ENCODE peak calls at places on chromosomes 6 and 20, in four cellular contexts. One of them, this sample, is unnamed.

GRCh38 chr20:1876217-1876921 is 18.8 kb upstream of the SIRPA start:
- DNase-seq in H1: no peak
- DNase-seq in WTC11: no peak
- DNase-seq in HepG2: no peak
- DNase-seq in this sample: peak

GRCh38 chr6:122717350-122717749 is 62.2 kb upstream of the FABP7 start:
- DNase-seq in WTC11: no peak
- DNase-seq in H1: no peak
- DNase-seq in HepG2: no peak
- DNase-seq in this sample: no peak

GRCh38 chr6:55632953-55633352 is 54.0 kb upstream of the HMGCLL1 start:
- DNase-seq in H1: no peak
- DNase-seq in HepG2: no peak
- DNase-seq in WTC11: no peak
- DNase-seq in this sample: no peak

GRCh38 chr6:136771306-136771705 is 21.0 kb downstream of the MAP3K5 start:
- DNase-seq in H1: no peak
- DNase-seq in HepG2: no peak
- DNase-seq in WTC11: no peak
- DNase-seq in this sample: no peak

GRCh38 chr6:7058250-7058923 is 49.4 kb upstream of the RREB1 start:
- DNase-seq in WTC11: no peak
- DNase-seq in H1: no peak
- DNase-seq in HepG2: peak
- DNase-seq in this sample: peak

GRCh38 chr6:88605271-88605670 is 358.1 kb downstream of the RNGTT start:
- DNase-seq in WTC11: no peak
- DNase-seq in HepG2: no peak
- DNase-seq in H1: no peak
- DNase-seq in this sample: no peak

GRCh38 chr6:142945446-142946180 is 637 bp upstream of the HIVEP2 start:
- DNase-seq in WTC11: peak
- DNase-seq in H1: no peak
- DNase-seq in HepG2: no peak
- DNase-seq in this sample: peak

GRCh38 chr6:54860739-54861138 is 14.2 kb downstream of the FAM83B start:
- DNase-seq in HepG2: no peak
- DNase-seq in H1: no peak
- DNase-seq in WTC11: no peak
- DNase-seq in this sample: no peak

GRCh38 chr6:160692369-160692959 is 9.6 kb upstream of the PLG start:
- DNase-seq in HepG2: no peak
- DNase-seq in WTC11: no peak
- DNase-seq in H1: no peak
- DNase-seq in this sample: no peak

DNA sequence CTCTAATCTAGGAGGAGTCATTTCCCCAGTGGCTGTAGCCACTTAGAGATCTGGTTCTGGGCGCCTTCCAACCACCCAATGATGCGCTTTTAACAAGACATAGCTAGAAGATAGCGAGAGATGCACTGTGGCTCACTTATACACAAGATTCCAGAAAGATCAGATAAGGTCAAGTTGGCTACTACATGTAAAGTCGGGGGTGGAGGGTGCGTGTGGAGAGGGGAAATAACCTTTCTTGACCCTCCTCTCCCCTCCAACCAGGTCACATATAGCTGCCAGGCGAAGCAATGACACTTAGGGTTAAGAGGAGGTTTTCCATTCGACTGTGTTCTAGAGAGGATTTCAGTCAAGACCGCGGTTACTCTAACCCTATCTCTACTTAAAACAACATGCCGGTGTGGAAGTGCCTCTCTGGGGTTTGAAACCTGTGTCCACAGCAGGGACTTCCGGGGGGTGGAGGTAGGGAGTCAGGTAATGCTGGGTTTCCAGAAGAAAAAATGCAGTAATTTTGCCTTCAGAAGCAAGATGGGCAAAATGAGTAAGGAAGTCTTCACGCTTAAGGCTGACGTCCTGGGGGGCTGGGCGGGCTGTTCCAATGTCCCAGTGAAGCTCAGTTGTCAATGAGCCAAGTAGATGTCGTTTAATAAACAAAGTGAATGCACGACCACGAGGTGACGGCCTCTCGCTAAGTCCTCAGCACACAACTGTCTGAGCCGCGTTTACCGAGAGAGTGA is 1.9 kb upstream of the SIM1 start:
- DNase-seq in WTC11: no peak
- DNase-seq in HepG2: peak
- DNase-seq in H1: no peak
- DNase-seq in this sample: no peak
- TF ChIP-seq USF2 in WTC11: no peak
- TF ChIP-seq USF2 in HepG2: no peak
- TF ChIP-seq USF2 in H1: no peak
- TF ChIP-seq USF2 in this sample: no peak

DNA sequence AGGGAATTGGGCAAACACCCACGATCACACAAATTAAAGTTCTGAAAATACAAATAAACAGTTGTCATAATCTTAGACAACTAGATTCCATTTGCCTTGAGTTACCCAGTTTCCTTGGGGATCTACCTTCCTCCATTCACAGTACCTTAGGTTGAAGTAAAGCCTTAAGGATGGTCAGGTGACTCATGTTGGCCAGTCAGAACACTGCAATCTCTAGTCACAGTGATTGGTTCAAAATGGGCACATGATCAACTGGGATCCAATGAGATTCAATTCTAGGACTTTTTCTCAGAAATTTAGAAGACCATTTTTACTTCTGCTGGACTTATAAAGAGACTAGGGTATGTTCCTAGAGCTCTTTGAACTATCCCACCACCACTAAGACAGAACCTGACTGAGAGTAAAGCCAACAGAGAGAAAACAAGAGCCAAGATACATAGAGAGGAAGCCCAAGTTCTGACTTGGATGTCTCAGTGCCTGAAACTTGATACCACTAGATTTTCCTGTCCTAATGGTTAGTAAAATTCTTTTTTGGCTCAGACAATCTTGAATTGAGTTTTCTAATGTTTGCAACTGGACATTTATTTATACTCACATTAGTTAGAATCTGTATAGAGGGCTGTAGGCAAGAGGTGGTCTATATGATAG is 8.6 kb upstream of the CLIC5 start:
- DNase-seq in WTC11: no peak
- DNase-seq in HepG2: no peak
- DNase-seq in H1: no peak
- DNase-seq in this sample: no peak
- TF ChIP-seq USF2 in WTC11: peak
- TF ChIP-seq USF2 in HepG2: no peak
- TF ChIP-seq USF2 in H1: peak
- TF ChIP-seq USF2 in this sample: peak

GRCh38 chr6:139407718-139408222 is 33.3 kb upstream of the CITED2 start:
- DNase-seq in HepG2: no peak
- DNase-seq in H1: no peak
- DNase-seq in WTC11: no peak
- DNase-seq in this sample: no peak
- TF ChIP-seq USF2 in HepG2: no peak
- TF ChIP-seq USF2 in H1: no peak
- TF ChIP-seq USF2 in WTC11: no peak
- TF ChIP-seq USF2 in this sample: no peak

GRCh38 chr6:124670801-124671200 is 291.4 kb upstream of the RNF217 start:
- DNase-seq in H1: no peak
- DNase-seq in HepG2: no peak
- DNase-seq in WTC11: no peak
- DNase-seq in this sample: no peak
- TF ChIP-seq USF2 in H1: no peak
- TF ChIP-seq USF2 in HepG2: no peak
- TF ChIP-seq USF2 in WTC11: no peak
- TF ChIP-seq USF2 in this sample: no peak

This sample was measured in A549.